ENCODE peak calls at places on chromosomes 1 and 21, in six cellular contexts. J is ovary, N is brain microvascular endothelial cell, E is right lobe of liver, G is tibial artery, I is dorsolateral prefrontal cortex. O is an unnamed sample.
A peak's percentile ranks its signal among the peaks of the same experiment; 100 is the strongest.

GRCh38 chr1:63829349-63830327 is 55.8 kb downstream of the ROR1 start:
- DNase-seq in N (no peak), G (no peak), E (no peak), I (no peak), J (no peak), O (no peak)

GRCh38 chr1:55724551-55725325 is 509.6 kb upstream of the USP24 start:
- DNase-seq in J (no peak), I (no peak), N (peak; percentile 66), E (no peak), G (no peak), O (no peak)

GRCh38 chr21:31502537-31503143 is 156.9 kb upstream of the SOD1 start:
- DNase-seq in E (no peak), G (no peak), I (no peak), N (no peak), J (no peak), O (no peak)

GRCh38 chr1:162899422-162900168 is 38.6 kb upstream of the CCDC190 start:
- DNase-seq in E (no peak), G (no peak), I (no peak), J (no peak), N (peak; percentile 81), O (no peak)

GRCh38 chr1:39574646-39575045 is 1.9 kb downstream of the PABPC4 start:
- DNase-seq in J (no peak), N (peak; percentile 7), I (no peak), E (no peak), G (no peak), O (no peak)

GRCh38 chr1:214002472-214002871 is 14.7 kb downstream of the PROX1 start:
- DNase-seq in I (no peak), J (no peak), G (no peak), E (no peak), N (no peak), O (no peak)

GRCh38 chr21:45706299-45706698 is 62.8 kb downstream of the PCBP3 start:
- DNase-seq in G (no peak), N (no peak), J (no peak), I (no peak), E (no peak), O (no peak)

GRCh38 chr1:67525053-67525760 is 95.0 kb upstream of the SERBP1 start:
- DNase-seq in I (no peak), N (no peak), J (no peak), G (no peak), E (no peak), O (no peak)

GRCh38 chr1:203166192-203166940 is 9.3 kb downstream of the MYBPH start:
- DNase-seq in E (peak; percentile 63), G (no peak), I (no peak), N (no peak), J (no peak), O (no peak)

GRCh38 chr1:103110701-103111100 is 2.4 kb upstream of the COL11A1 start:
- DNase-seq in J (no peak), G (no peak), E (no peak), N (no peak), I (no peak), O (no peak)

GRCh38 chr1:17759114-17759513 is 4.0 kb downstream of the ACTL8 start:
- DNase-seq in I (no peak), G (no peak), N (no peak), J (no peak), E (no peak), O (no peak)

GRCh38 chr1:186904361-186904760 is 75.6 kb downstream of the PLA2G4A start:
- DNase-seq in G (no peak), J (no peak), E (no peak), N (no peak), I (no peak), O (no peak)

GRCh38 chr1:203271962-203272632 is 33.2 kb upstream of the BTG2 start:
- DNase-seq in J (peak; percentile 72), G (peak; percentile 69), E (no peak), N (no peak), I (no peak), O (no peak)

GRCh38 chr1:84611796-84612195 is 37.6 kb upstream of the CTBS start:
- DNase-seq in E (no peak), G (no peak), I (no peak), J (no peak), N (peak; percentile 38), O (no peak)

GRCh38 chr1:149888999-149889289 is 10.4 kb upstream of the BOLA1 start:
- DNase-seq in J (peak; percentile 74), G (peak; percentile 63), N (peak; percentile 24), I (no peak), E (no peak), O (no peak)

GRCh38 chr1:202245391-202245790 is 51.8 kb downstream of the LGR6 start:
- DNase-seq in G (no peak), J (no peak), I (no peak), E (no peak), N (no peak), O (no peak)

GRCh38 chr1:115620950-115621349 is 20.8 kb upstream of the VANGL1 start:
- DNase-seq in J (no peak), I (no peak), N (no peak), G (no peak), E (no peak), O (no peak)

GRCh38 chr1:29811727-29812396 is 575.5 kb downstream of the PTPRU start:
- DNase-seq in G (peak; percentile 57), J (no peak), I (no peak), N (no peak), E (no peak), O (no peak)

GRCh38 chr1:205710201-205711062 is 30.1 kb upstream of the SLC45A3 start:
- DNase-seq in I (no peak), E (no peak), J (no peak), N (no peak), G (no peak), O (no peak)

GRCh38 chr1:171251741-171252300 is 3.5 kb downstream of the FMO1 start:
- DNase-seq in G (no peak), E (peak; percentile 44), N (peak; percentile 30), J (peak; percentile 72), I (no peak), O (peak; percentile 36)

GRCh38 chr1:182809414-182809957 is 19.9 kb downstream of the NPL start:
- DNase-seq in G (no peak), I (no peak), E (no peak), J (no peak), N (no peak), O (no peak)

GRCh38 chr1:179129702-179130473 is 48.0 kb downstream of the TOR3A start:
- DNase-seq in I (no peak), E (no peak), G (no peak), N (no peak), J (no peak), O (no peak)

GRCh38 chr21:39313042-39313456 is 383 bp downstream of the BRWD1 start:
- DNase-seq in E (peak; percentile 56), G (peak; percentile 66), N (peak; percentile 4), J (no peak), I (peak; percentile 47), O (no peak)

GRCh38 chr21:39312112-39313041 is 1.1 kb downstream of the BRWD1 start:
- DNase-seq in J (peak; percentile 96), N (peak; percentile 77), E (peak; percentile 95), I (peak; percentile 95), G (peak; percentile 96), O (peak; percentile 94)

GRCh38 chr21:39315603-39316002 is 2.2 kb upstream of the BRWD1 start:
- DNase-seq in J (no peak), N (no peak), I (no peak), G (no peak), E (no peak), O (no peak)

GRCh38 chr21:39314155-39315027 is 959 bp upstream of the BRWD1 start:
- DNase-seq in J (peak; percentile 69), N (peak; percentile 59), E (peak; percentile 50), G (peak; percentile 71), I (peak; percentile 54), O (peak; percentile 45)

GRCh38 chr21:39313457-39314154 is at the start of gene BRWD1:
- DNase-seq in E (peak; percentile 83), J (peak; percentile 89), I (peak; percentile 69), G (peak; percentile 88), N (peak; percentile 68), O (peak; percentile 87)
- TF ChIP-seq CTCF in E (peak; percentile 38), J (no peak), I (peak; percentile 21), G (peak; percentile 35), N (no peak), O (peak; percentile 58)

GRCh38 chr1:109891930-109892329 is 18.7 kb upstream of the CSF1 start:
- DNase-seq in J (no peak), I (no peak), G (no peak), E (no peak), N (no peak), O (no peak)
- H3K27ac ChIP-seq in J (no peak overlapping the region), I (no peak overlapping the region), G (no peak overlapping the region), E (no peak overlapping the region), N (no peak overlapping the region), O (peak overlapping the region; percentile 66)

GRCh38 chr1:176786274-176786673 is 323.3 kb downstream of the PAPPA2 start:
- DNase-seq in I (no peak), N (no peak), G (no peak), E (no peak), J (no peak), O (no peak)
- TF ChIP-seq CTCF in I (no peak), N (no peak), G (no peak), E (no peak), J (no peak), O (no peak)

GRCh38 chr1:8135250-8135649 is 109.1 kb upstream of the ERRFI1 start:
- DNase-seq in E (no peak), G (no peak), I (no peak), N (no peak), J (no peak), O (no peak)

GRCh38 chr1:8133657-8134430 is 107.7 kb upstream of the ERRFI1 start:
- DNase-seq in E (peak; percentile 37), G (peak; percentile 92), J (peak; percentile 87), N (peak; percentile 90), I (no peak), O (peak; percentile 60)

GRCh38 chr1:8134546-8135235 is 108.6 kb upstream of the ERRFI1 start:
- DNase-seq in I (no peak), J (no peak), G (no peak), N (peak; percentile 74), E (no peak), O (no peak)

GRCh38 chr1:8136766-8137165 is 110.7 kb upstream of the ERRFI1 start:
- DNase-seq in I (no peak), G (no peak), E (no peak), N (peak; percentile 20), J (no peak), O (no peak)

DNA sequence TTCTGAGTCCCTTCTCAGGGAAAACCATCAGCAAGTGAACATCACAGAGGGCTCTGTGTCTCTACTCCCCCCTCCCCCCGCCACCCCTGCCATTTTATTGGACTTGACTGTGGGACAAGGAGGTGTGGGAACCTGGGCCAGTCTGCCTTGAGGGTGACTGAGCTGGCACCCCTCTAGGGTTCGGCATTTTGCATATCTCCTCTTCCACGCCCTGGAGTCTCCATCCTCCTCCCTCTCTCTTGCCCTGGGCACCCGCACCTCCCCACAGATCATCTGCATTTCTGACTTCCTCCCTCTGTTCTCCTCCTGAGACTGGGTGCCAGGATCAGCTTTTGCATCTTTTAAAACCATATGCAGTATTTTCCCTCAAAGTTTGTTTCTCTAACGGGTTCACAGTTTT is 107.1 kb upstream of the ERRFI1 start:
- DNase-seq in N (no peak), I (no peak), E (no peak), G (peak; percentile 70), J (peak; percentile 56), O (no peak)
- H3K27ac ChIP-seq in N (peak overlapping the region; percentile 96), I (no peak overlapping the region), E (no peak overlapping the region), G (peak overlapping the region; percentile 84), J (peak overlapping the region; percentile 71), O (peak overlapping the region; percentile 81)

GRCh38 chr1:12600880-12601633 is 17.0 kb downstream of the DHRS3 start:
- DNase-seq in N (no peak), I (no peak), E (peak; percentile 58), G (peak; percentile 79), J (peak; percentile 60), O (no peak)
- TF ChIP-seq CTCF in N (peak; percentile 67), I (peak; percentile 18), E (peak; percentile 65), G (peak; percentile 39), J (no peak), O (peak; percentile 58)

GRCh38 chr1:204320413-204320812 is 39.3 kb downstream of the PLEKHA6 start:
- DNase-seq in E (no peak), G (no peak), J (no peak), N (peak; percentile 34), I (no peak), O (no peak)
- H3K27ac ChIP-seq in E (no peak overlapping the region), G (peak overlapping the region; percentile 35), J (no peak overlapping the region), N (no peak overlapping the region), I (no peak overlapping the region), O (no peak overlapping the region)